ENCODE peak calls at places on chromosomes 6 and 20, in five cellular contexts. X is GM06990, H is cardiac fibroblast, J is GM12865, S is GM10248. D is an unnamed sample.

GRCh38 chr20:13817342-13817741 is 32.5 kb downstream of the NDUFAF5 start:
- DNase-seq in X (no peak), H (peak; percentile 65), J (no peak), S (no peak), D (no peak)

GRCh38 chr20:58113706-58114105 is 114.7 kb downstream of the ANKRD60 start:
- DNase-seq in X (peak; percentile 15), H (no peak), J (no peak), S (no peak), D (no peak)

GRCh38 chr6:41560440-41561192 is 14.4 kb downstream of the FOXP4 start:
- DNase-seq in X (peak; percentile 81), H (peak; percentile 39), J (peak; percentile 69), S (peak; percentile 91), D (no peak)

GRCh38 chr20:41524980-41525613 is 93.1 kb downstream of the CHD6 start:
- DNase-seq in X (no peak), H (peak; percentile 50), J (no peak), S (no peak), D (peak; percentile 30)

GRCh38 chr20:43949741-43950618 is 35.3 kb downstream of the TOX2 start:
- DNase-seq in X (peak; percentile 78), H (no peak), J (peak; percentile 87), S (peak; percentile 69), D (no peak)

GRCh38 chr6:155439376-155439775 is 16.3 kb downstream of the NOX3 start:
- DNase-seq in X (no peak), H (no peak), J (peak; percentile 38), S (no peak), D (no peak)

GRCh38 chr6:3359091-3359752 is 97.6 kb downstream of the SLC22A23 start:
- DNase-seq in X (no peak), H (no peak), J (no peak), S (no peak), D (no peak)

GRCh38 chr6:66948106-66948505 is 1241.1 kb upstream of the EYS start:
- DNase-seq in X (no peak), H (peak; percentile 48), J (no peak), S (no peak), D (peak; percentile 23)

GRCh38 chr6:135289816-135290215 is 108.7 kb downstream of the MYB start:
- DNase-seq in X (no peak), H (no peak), J (no peak), S (no peak), D (no peak)

GRCh38 chr6:21937466-21937865 is 343.9 kb downstream of the SOX4 start:
- DNase-seq in X (no peak), H (no peak), J (peak; percentile 62), S (no peak), D (no peak)

GRCh38 chr20:9054176-9054575 is 14.7 kb upstream of the PLCB4 start:
- DNase-seq in X (no peak), H (peak; percentile 34), J (no peak), S (no peak), D (no peak)

GRCh38 chr6:155301867-155302266 is 12.4 kb downstream of the TFB1M start:
- DNase-seq in X (no peak), H (peak; percentile 26), J (no peak), S (no peak), D (no peak)

GRCh38 chr20:33685328-33686007 is 717 bp downstream of the E2F1 start:
- DNase-seq in X (peak; percentile 84), H (no peak), J (peak; percentile 91), S (peak; percentile 78), D (peak; percentile 69)

GRCh38 chr6:6319947-6320811 is at the start of gene F13A1:
- DNase-seq in X (peak; percentile 29), H (no peak), J (peak; percentile 45), S (no peak), D (no peak)

GRCh38 chr6:110581682-110582081 is 105.3 kb upstream of the SLC22A16 start:
- DNase-seq in X (no peak), H (peak; percentile 6), J (no peak), S (no peak), D (peak; percentile 39)

GRCh38 chr20:39070484-39071231 is 108.5 kb downstream of the DHX35 start:
- DNase-seq in X (no peak), H (peak; percentile 55), J (no peak), S (no peak), D (peak; percentile 76)

GRCh38 chr6:105363100-105363754 is 39.7 kb downstream of the PREP start:
- DNase-seq in X (no peak), H (peak; percentile 52), J (no peak), S (no peak), D (no peak)

GRCh38 chr20:58384821-58385220 is 4.2 kb upstream of the VAPB start:
- DNase-seq in X (no peak), H (no peak), J (no peak), S (no peak), D (no peak)

GRCh38 chr6:154537942-154538341 is 27.5 kb upstream of the CNKSR3 start:
- DNase-seq in X (no peak), H (no peak), J (no peak), S (no peak), D (no peak)